ENCODE peak calls at places on chromosomes 5 and 9, in five cellular contexts. One of them, this sample, is unnamed.

GRCh38 chr5:53552561-53552960 is 7.9 kb upstream of the NDUFS4 start:
- DNase-seq in EL: no peak
- DNase-seq in GM13976: no peak
- DNase-seq in ELR: no peak
- DNase-seq in foreskin keratinocyte: no peak
- DNase-seq in this sample: no peak

GRCh38 chr5:91183743-91184142 is 199.4 kb downstream of the ARRDC3 start:
- DNase-seq in ELR: no peak
- DNase-seq in foreskin keratinocyte: no peak
- DNase-seq in GM13976: no peak
- DNase-seq in EL: no peak
- DNase-seq in this sample: no peak

GRCh38 chr5:109743041-109743531 is 53.4 kb downstream of the MAN2A1 start:
- DNase-seq in foreskin keratinocyte: no peak
- DNase-seq in GM13976: no peak
- DNase-seq in EL: peak; percentile 12
- DNase-seq in ELR: peak; percentile 8
- DNase-seq in this sample: no peak

GRCh38 chr9:136799079-136799853 is 3.1 kb downstream of the CCDC183 start:
- DNase-seq in ELR: no peak
- DNase-seq in GM13976: no peak
- DNase-seq in foreskin keratinocyte: no peak
- DNase-seq in EL: no peak
- DNase-seq in this sample: no peak

GRCh38 chr5:148962761-148963324 is 100.0 kb downstream of the SH3TC2 start:
- DNase-seq in EL: no peak
- DNase-seq in GM13976: no peak
- DNase-seq in ELR: no peak
- DNase-seq in foreskin keratinocyte: no peak
- DNase-seq in this sample: no peak

GRCh38 chr5:9512452-9512851 is 33.4 kb downstream of the SEMA5A start:
- DNase-seq in EL: no peak
- DNase-seq in foreskin keratinocyte: no peak
- DNase-seq in GM13976: no peak
- DNase-seq in ELR: no peak
- DNase-seq in this sample: no peak

GRCh38 chr9:29556317-29556716 is 1983.0 kb upstream of the C9orf72 start:
- DNase-seq in EL: peak; percentile 77
- DNase-seq in foreskin keratinocyte: peak; percentile 83
- DNase-seq in ELR: peak; percentile 84
- DNase-seq in GM13976: no peak
- DNase-seq in this sample: no peak

GRCh38 chr5:111755264-111755941 is 1.6 kb downstream of the NREP start:
- DNase-seq in GM13976: no peak
- DNase-seq in ELR: no peak
- DNase-seq in foreskin keratinocyte: no peak
- DNase-seq in EL: no peak
- DNase-seq in this sample: no peak

GRCh38 chr9:136093995-136094881 is 851 bp downstream of the NACC2 start:
- DNase-seq in EL: peak; percentile 69
- DNase-seq in foreskin keratinocyte: peak; percentile 44
- DNase-seq in GM13976: no peak
- DNase-seq in ELR: peak; percentile 72
- DNase-seq in this sample: no peak

GRCh38 chr5:146667633-146668032 is 151.6 kb upstream of the GPR151 start:
- DNase-seq in EL: peak; percentile 60
- DNase-seq in GM13976: no peak
- DNase-seq in ELR: peak; percentile 37
- DNase-seq in foreskin keratinocyte: peak; percentile 44
- DNase-seq in this sample: peak; percentile 76

GRCh38 chr9:113781381-113781780 is 94.7 kb upstream of the ZNF618 start:
- DNase-seq in GM13976: no peak
- DNase-seq in ELR: no peak
- DNase-seq in EL: no peak
- DNase-seq in foreskin keratinocyte: no peak
- DNase-seq in this sample: no peak

GRCh38 chr5:2557435-2557834 is 194.0 kb downstream of the IRX2 start:
- DNase-seq in ELR: no peak
- DNase-seq in EL: no peak
- DNase-seq in foreskin keratinocyte: no peak
- DNase-seq in GM13976: no peak
- DNase-seq in this sample: no peak

GRCh38 chr9:134699343-134699740 is 57.7 kb downstream of the COL5A1 start:
- DNase-seq in ELR: no peak
- DNase-seq in foreskin keratinocyte: no peak
- DNase-seq in GM13976: no peak
- DNase-seq in EL: no peak
- DNase-seq in this sample: no peak

GRCh38 chr5:169758886-169759285 is 121.8 kb downstream of the DOCK2 start:
- DNase-seq in foreskin keratinocyte: no peak
- DNase-seq in GM13976: no peak
- DNase-seq in ELR: no peak
- DNase-seq in EL: no peak
- DNase-seq in this sample: no peak

GRCh38 chr9:87887661-87888480 is 5.2 kb downstream of the SPATA31E1 start:
- DNase-seq in foreskin keratinocyte: no peak
- DNase-seq in GM13976: peak; percentile 11
- DNase-seq in EL: no peak
- DNase-seq in ELR: no peak
- DNase-seq in this sample: no peak

GRCh38 chr5:1404062-1404461 is 41.2 kb downstream of the SLC6A3 start:
- DNase-seq in ELR: no peak
- DNase-seq in GM13976: no peak
- DNase-seq in EL: no peak
- DNase-seq in foreskin keratinocyte: no peak
- DNase-seq in this sample: no peak

GRCh38 chr9:89929721-89930480 is 325.1 kb downstream of the GADD45G start:
- DNase-seq in EL: no peak
- DNase-seq in ELR: no peak
- DNase-seq in GM13976: no peak
- DNase-seq in foreskin keratinocyte: peak; percentile 8
- DNase-seq in this sample: no peak

GRCh38 chr9:129143461-129143927 is 32.3 kb downstream of the PTPA start:
- DNase-seq in EL: peak; percentile 71
- DNase-seq in foreskin keratinocyte: no peak
- DNase-seq in ELR: peak; percentile 35
- DNase-seq in GM13976: no peak
- DNase-seq in this sample: no peak

GRCh38 chr9:129697956-129698757 is 32.7 kb downstream of the PRRX2 start:
- DNase-seq in GM13976: no peak
- DNase-seq in EL: peak; percentile 41
- DNase-seq in ELR: peak; percentile 35
- DNase-seq in foreskin keratinocyte: no peak
- DNase-seq in this sample: no peak

GRCh38 chr5:5933651-5934050 is 444.7 kb downstream of the MED10 start:
- DNase-seq in GM13976: no peak
- DNase-seq in ELR: no peak
- DNase-seq in EL: no peak
- DNase-seq in foreskin keratinocyte: no peak
- DNase-seq in this sample: no peak

GRCh38 chr5:40021007-40021406 is 596.2 kb upstream of the DAB2 start:
- DNase-seq in foreskin keratinocyte: no peak
- DNase-seq in GM13976: no peak
- DNase-seq in ELR: no peak
- DNase-seq in EL: no peak
- DNase-seq in this sample: no peak

GRCh38 chr5:137754961-137755762 is 999 bp upstream of the HNRNPA0 start:
- DNase-seq in foreskin keratinocyte: no peak
- DNase-seq in ELR: no peak
- DNase-seq in GM13976: no peak
- DNase-seq in EL: no peak
- DNase-seq in this sample: no peak

GRCh38 chr9:98438701-98439100 is 183.3 kb upstream of the TBC1D2 start:
- DNase-seq in GM13976: no peak
- DNase-seq in ELR: no peak
- DNase-seq in EL: no peak
- DNase-seq in foreskin keratinocyte: no peak
- DNase-seq in this sample: no peak

GRCh38 chr5:91311168-91311696 is 71.9 kb downstream of the ARRDC3 start:
- DNase-seq in foreskin keratinocyte: no peak
- DNase-seq in GM13976: no peak
- DNase-seq in EL: no peak
- DNase-seq in ELR: no peak
- DNase-seq in this sample: no peak

GRCh38 chr5:163534476-163535172 is 29.2 kb downstream of the MAT2B start:
- DNase-seq in foreskin keratinocyte: no peak
- DNase-seq in EL: no peak
- DNase-seq in ELR: no peak
- DNase-seq in GM13976: no peak
- DNase-seq in this sample: no peak

GRCh38 chr9:127545196-127546124 is 66.6 kb upstream of the STXBP1 start:
- DNase-seq in EL: peak; percentile 60
- DNase-seq in GM13976: no peak
- DNase-seq in ELR: peak; percentile 55
- DNase-seq in foreskin keratinocyte: peak; percentile 71
- DNase-seq in this sample: no peak